ENCODE peak calls at places on chromosomes 1 and 21, in ten cellular contexts. N, A, U, F, E, P, Z, Y, Q and H are unnamed samples.

GRCh38 chr1:18948048-18948912 is 8.2 kb downstream of the IFFO2 start:
- DNase-seq in N (no peak), A (peak; percentile 55), U (no peak), F (no peak), E (peak; percentile 92), P (peak; percentile 36), Z (no peak), Y (no peak), Q (peak; percentile 64), H (no peak)

GRCh38 chr21:44440241-44441040 is 14.9 kb upstream of the LRRC3 start:
- DNase-seq in N (no peak), A (peak; percentile 29), U (peak; percentile 79), F (peak; percentile 9), E (no peak), P (no peak), Z (no peak), Y (no peak), Q (no peak), H (no peak)

GRCh38 chr1:48248356-48248755 is 25.8 kb downstream of the SLC5A9 start:
- DNase-seq in N (no peak), A (no peak), U (no peak), F (no peak), E (no peak), P (no peak), Z (no peak), Y (no peak), Q (no peak), H (no peak)

GRCh38 chr21:15797577-15798363 is 68.0 kb downstream of the USP25 start:
- DNase-seq in N (no peak), A (no peak), U (no peak), F (no peak), E (no peak), P (no peak), Z (no peak), Y (no peak), Q (no peak), H (no peak)

GRCh38 chr1:78254517-78254916 is 208.8 kb downstream of the GIPC2 start:
- DNase-seq in N (no peak), A (no peak), U (no peak), F (no peak), E (peak; percentile 89), P (peak; percentile 78), Z (no peak), Y (no peak), Q (peak; percentile 82), H (no peak)

GRCh38 chr1:27137022-27137542 is 17.8 kb downstream of the SLC9A1 start:
- DNase-seq in N (no peak), A (peak; percentile 91), U (no peak), F (peak; percentile 57), E (no peak), P (no peak), Z (peak; percentile 70), Y (no peak), Q (no peak), H (no peak)

GRCh38 chr1:92404661-92405060 is 82.1 kb downstream of the GFI1 start:
- DNase-seq in N (no peak), A (no peak), U (no peak), F (no peak), E (peak; percentile 49), P (no peak), Z (no peak), Y (no peak), Q (peak; percentile 11), H (no peak)

GRCh38 chr1:73044241-73044640 is 761.9 kb upstream of the NEGR1 start:
- DNase-seq in N (no peak), A (no peak), U (no peak), F (no peak), E (no peak), P (no peak), Z (no peak), Y (no peak), Q (peak; percentile 6), H (no peak)

GRCh38 chr1:205319081-205320018 is 2.2 kb downstream of the NUAK2 start:
- DNase-seq in N (no peak), A (peak; percentile 86), U (peak; percentile 89), F (peak; percentile 58), E (peak; percentile 84), P (peak; percentile 54), Z (no peak), Y (no peak), Q (peak; percentile 79), H (no peak)

GRCh38 chr1:182789138-182790076 is at the start of gene NPL:
- DNase-seq in N (peak; percentile 93), A (peak; percentile 92), U (peak; percentile 97), F (peak; percentile 86), E (peak; percentile 75), P (peak; percentile 52), Z (peak; percentile 94), Y (peak; percentile 67), Q (peak; percentile 94), H (peak; percentile 87)
- TF ChIP-seq CTCF in N (peak; percentile 5), A (no peak), U (no peak), F (no peak), E (no peak), P (no peak), Z (no peak), Y (no peak), Q (no peak), H (no peak)

DNA sequence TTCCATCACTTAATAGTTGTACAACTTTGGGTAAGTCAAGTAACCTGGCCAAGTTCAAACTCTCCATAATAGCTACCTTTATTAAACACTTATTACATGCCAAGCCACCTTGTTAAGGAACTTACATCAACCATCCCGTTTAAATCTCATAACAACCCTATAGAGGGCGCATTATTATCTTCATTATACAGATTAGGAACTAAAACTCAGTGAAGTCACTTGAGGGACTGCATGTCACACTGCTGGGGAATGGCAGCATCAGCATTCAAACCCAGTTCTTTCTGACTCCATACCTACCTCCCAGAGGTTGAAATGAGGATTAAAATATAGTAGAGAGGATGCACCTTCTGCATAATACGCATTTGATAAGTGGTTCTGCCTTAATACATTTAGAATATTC is 47.1 kb upstream of the PLA2G2C start:
- DNase-seq in N (no peak), A (no peak), U (no peak), F (no peak), E (peak; percentile 11), P (peak; percentile 2), Z (no peak), Y (no peak), Q (peak; percentile 44), H (no peak)
- TF ChIP-seq CTCF in N (peak; percentile 45), A (peak; percentile 26), U (no peak), F (peak; percentile 28), E (peak; percentile 50), P (peak; percentile 70), Z (peak; percentile 25), Y (peak; percentile 46), Q (peak; percentile 27), H (peak; percentile 63)

GRCh38 chr1:24311731-24312130 is 7.4 kb upstream of the GRHL3 start:
- DNase-seq in N (no peak), A (no peak), U (no peak), F (no peak), E (no peak), P (no peak), Z (no peak), Y (no peak), Q (no peak), H (no peak)

GRCh38 chr1:24309762-24310485 is 9.2 kb upstream of the GRHL3 start:
- DNase-seq in N (no peak), A (no peak), U (no peak), F (no peak), E (peak; percentile 96), P (peak; percentile 21), Z (no peak), Y (no peak), Q (no peak), H (no peak)

GRCh38 chr1:24304763-24305162 is 14.4 kb upstream of the GRHL3 start:
- DNase-seq in N (no peak), A (no peak), U (no peak), F (no peak), E (no peak), P (no peak), Z (no peak), Y (no peak), Q (no peak), H (no peak)

GRCh38 chr1:24311234-24311633 is 7.9 kb upstream of the GRHL3 start:
- DNase-seq in N (no peak), A (no peak), U (no peak), F (no peak), E (no peak), P (no peak), Z (no peak), Y (no peak), Q (no peak), H (no peak)

DNA sequence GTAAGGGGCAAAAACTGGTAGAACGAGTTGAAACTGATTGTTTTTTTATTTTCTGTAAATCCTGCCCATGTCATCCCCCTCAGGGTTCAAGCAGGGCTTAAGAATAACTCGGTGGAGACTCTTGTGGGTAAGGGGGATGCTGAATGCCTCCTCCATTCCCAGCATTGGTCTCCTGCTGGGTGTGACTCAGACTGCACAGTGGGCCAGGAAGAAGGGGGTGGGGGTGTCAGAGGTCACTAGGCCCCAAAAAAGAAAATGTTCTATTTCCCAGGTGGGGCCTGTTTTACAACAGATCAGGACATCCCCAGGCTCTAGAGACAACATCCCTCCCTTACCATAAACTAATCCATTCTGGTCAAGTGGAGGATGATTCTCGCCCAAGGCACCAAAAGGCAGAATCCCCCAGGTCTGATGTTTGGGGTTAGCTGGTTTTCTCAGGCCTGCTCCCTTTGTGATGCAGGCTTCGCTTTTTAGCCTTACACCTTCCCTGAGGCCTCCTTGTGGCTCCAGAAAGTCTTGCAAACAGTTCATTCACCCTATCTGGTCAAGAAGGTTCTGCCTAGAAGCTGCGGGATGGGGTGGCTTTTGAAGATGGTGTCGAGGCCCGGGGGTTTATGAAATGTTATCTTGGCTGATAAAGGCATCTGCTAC is 10.7 kb upstream of the GRHL3 start:
- DNase-seq in N (no peak), A (no peak), U (peak; percentile 42), F (no peak), E (no peak), P (peak; percentile 40), Z (no peak), Y (no peak), Q (peak; percentile 28), H (no peak)
- TF ChIP-seq CTCF in N (peak; percentile 46), A (no peak), U (no peak), F (no peak), E (peak; percentile 31), P (peak; percentile 65), Z (peak; percentile 49), Y (peak; percentile 37), Q (peak; percentile 46), H (peak; percentile 37)

GRCh38 chr1:10339815-10340214 is 59.0 kb upstream of the PGD start:
- DNase-seq in N (no peak), A (no peak), U (no peak), F (no peak), E (peak; percentile 48), P (peak; percentile 15), Z (no peak), Y (peak; percentile 31), Q (peak; percentile 72), H (no peak)

GRCh38 chr1:10338611-10339010 is 60.3 kb upstream of the PGD start:
- DNase-seq in N (no peak), A (no peak), U (no peak), F (no peak), E (no peak), P (no peak), Z (no peak), Y (no peak), Q (no peak), H (no peak)

GRCh38 chr1:10339036-10339567 is 59.8 kb upstream of the PGD start:
- DNase-seq in N (no peak), A (no peak), U (no peak), F (no peak), E (no peak), P (no peak), Z (no peak), Y (no peak), Q (no peak), H (no peak)

GRCh38 chr1:10338047-10338446 is 60.8 kb upstream of the PGD start:
- DNase-seq in N (no peak), A (no peak), U (no peak), F (peak; percentile 27), E (no peak), P (peak; percentile 12), Z (no peak), Y (peak; percentile 48), Q (peak; percentile 64), H (no peak)

GRCh38 chr1:10337436-10337835 is 61.4 kb upstream of the PGD start:
- DNase-seq in N (no peak), A (no peak), U (no peak), F (no peak), E (no peak), P (no peak), Z (no peak), Y (no peak), Q (no peak), H (no peak)
- TF ChIP-seq CTCF in N (no peak), A (no peak), U (no peak), F (no peak), E (no peak), P (no peak), Z (no peak), Y (no peak), Q (no peak), H (no peak)